ENCODE peak calls at places on chromosomes 2 and 18, in six cellular contexts. E, I, T, Q, R and X are unnamed samples.

GRCh38 chr2:235605306-235605998 is 111.6 kb downstream of the AGAP1 start:
- DNase-seq in E (no peak), I (no peak), T (peak; percentile 41), Q (peak; percentile 84), R (peak; percentile 76), X (no peak)

GRCh38 chr2:176079851-176080539 is 3.8 kb downstream of the EVX2 start:
- DNase-seq in E (no peak), I (no peak), T (no peak), Q (peak; percentile 59), R (peak; percentile 19), X (no peak)

GRCh38 chr2:6814869-6815268 is 50.8 kb downstream of the CMPK2 start:
- DNase-seq in E (no peak), I (no peak), T (no peak), Q (no peak), R (no peak), X (no peak)

GRCh38 chr2:227033471-227034148 is 130.4 kb downstream of the COL4A4 start:
- DNase-seq in E (no peak), I (peak; percentile 27), T (peak; percentile 75), Q (peak; percentile 23), R (peak; percentile 3), X (peak; percentile 21)

GRCh38 chr18:59423251-59423650 is 64.2 kb upstream of the LMAN1 start:
- DNase-seq in E (no peak), I (no peak), T (no peak), Q (no peak), R (no peak), X (no peak)

GRCh38 chr2:205656426-205656795 is 25.9 kb upstream of the NRP2 start:
- DNase-seq in E (no peak), I (no peak), T (no peak), Q (no peak), R (no peak), X (no peak)

GRCh38 chr2:206217743-206218520 is 56.5 kb upstream of the ZDBF2 start:
- DNase-seq in E (no peak), I (no peak), T (no peak), Q (no peak), R (no peak), X (no peak)

GRCh38 chr2:138125306-138125900 is 161.1 kb downstream of the HNMT start:
- DNase-seq in E (no peak), I (no peak), T (no peak), Q (no peak), R (no peak), X (no peak)

GRCh38 chr2:54271843-54272600 is 16.0 kb upstream of the TSPYL6 start:
- DNase-seq in E (no peak), I (no peak), T (no peak), Q (no peak), R (no peak), X (no peak)

GRCh38 chr2:146544701-146545100 is 1300.1 kb upstream of the ACVR2A start:
- DNase-seq in E (no peak), I (no peak), T (no peak), Q (no peak), R (no peak), X (no peak)

GRCh38 chr2:1995086-1995485 is 250.8 kb upstream of the PXDN start:
- DNase-seq in E (no peak), I (no peak), T (no peak), Q (no peak), R (no peak), X (no peak)

GRCh38 chr18:34207344-34207851 is 17.3 kb downstream of the NOL4 start:
- DNase-seq in E (no peak), I (no peak), T (no peak), Q (no peak), R (no peak), X (no peak)

GRCh38 chr2:95053543-95053942 is 28.0 kb downstream of the MAL start:
- DNase-seq in E (no peak), I (no peak), T (no peak), Q (no peak), R (no peak), X (peak; percentile 76)

GRCh38 chr2:74009577-74009976 is 24.9 kb downstream of the TET3 start:
- DNase-seq in E (no peak), I (no peak), T (no peak), Q (no peak), R (no peak), X (no peak)

GRCh38 chr2:220227272-220227920 is 600.0 kb downstream of the SLC4A3 start:
- DNase-seq in E (no peak), I (no peak), T (no peak), Q (peak; percentile 15), R (peak; percentile 26), X (peak; percentile 82)

GRCh38 chr18:46042571-46043123 is 29.4 kb downstream of the PSTPIP2 start:
- DNase-seq in E (no peak), I (no peak), T (no peak), Q (peak; percentile 33), R (no peak), X (peak; percentile 27)

GRCh38 chr2:98374958-98375570 is 28.8 kb downstream of the CNGA3 start:
- DNase-seq in E (no peak), I (no peak), T (no peak), Q (no peak), R (no peak), X (no peak)

GRCh38 chr18:50297621-50298442 is 10.3 kb upstream of the CXXC1 start:
- DNase-seq in E (peak; percentile 53), I (peak; percentile 62), T (peak; percentile 84), Q (no peak), R (peak; percentile 8), X (no peak)